ENCODE peak calls at places on chromosomes 7 and 10, in five cellular contexts. E is upper lobe of right lung, K is endodermal cell, I is choroid plexus epithelial cell, U is breast epithelium. C is an unnamed sample.

GRCh38 chr10:29725133-29725720 is 90.5 kb upstream of the SVIL start:
- DNase-seq in I (no peak), U (no peak), E (no peak), K (no peak), C (no peak)

GRCh38 chr10:32650246-32650655 is 204.3 kb downstream of the CCDC7 start:
- DNase-seq in K (peak), I (peak), E (no peak), U (no peak), C (no peak)

GRCh38 chr7:134533288-134533771 is 6.0 kb downstream of the AKR1B10 start:
- DNase-seq in U (no peak), K (peak), E (no peak), I (no peak), C (no peak)

GRCh38 chr10:14153570-14154055 is 177.1 kb downstream of the FRMD4A start:
- DNase-seq in E (no peak), I (peak), U (no peak), K (peak), C (no peak)

GRCh38 chr10:28800144-28800543 is 122.8 kb downstream of the BAMBI start:
- DNase-seq in U (no peak), I (peak), E (no peak), K (no peak), C (no peak)

GRCh38 chr10:69089638-69090599 is 2.0 kb downstream of the SRGN start:
- DNase-seq in K (no peak), I (peak), E (no peak), U (no peak), C (no peak)

GRCh38 chr10:127150136-127150535 is 46.3 kb downstream of the INSYN2A start:
- DNase-seq in E (no peak), I (peak), K (no peak), U (no peak), C (no peak)

GRCh38 chr10:127344346-127344745 is 148.0 kb upstream of the INSYN2A start:
- DNase-seq in E (no peak), U (no peak), K (no peak), I (no peak), C (no peak)

GRCh38 chr10:17227367-17228080 is 517 bp upstream of the VIM start:
- DNase-seq in U (no peak), K (no peak), E (no peak), I (peak), C (no peak)

GRCh38 chr10:119029613-119030420 is at the start of gene NANOS1:
- DNase-seq in U (no peak), I (peak), E (no peak), K (peak), C (no peak)

GRCh38 chr7:94669773-94670495 is 14.0 kb upstream of the SGCE start:
- DNase-seq in K (no peak), I (no peak), E (no peak), U (no peak), C (no peak)

DNA sequence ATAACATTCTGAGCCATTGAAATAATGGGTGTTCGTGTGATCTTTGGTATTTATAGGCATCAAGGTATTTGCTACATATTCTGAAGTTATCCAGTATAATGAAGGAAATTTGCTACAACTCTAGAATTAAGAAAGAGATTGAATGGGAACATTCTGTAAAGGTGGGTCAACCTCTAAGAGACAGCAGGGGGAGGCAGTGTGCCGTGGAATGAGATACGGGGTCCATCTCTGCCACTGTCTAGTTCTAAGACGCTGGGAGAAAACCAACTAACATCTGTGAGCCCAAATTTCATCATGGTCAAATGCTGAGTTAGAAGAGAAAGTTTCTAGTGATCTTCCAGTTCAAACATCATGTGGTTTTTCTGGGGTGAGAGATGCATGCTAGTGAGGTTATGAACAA is 368.9 kb downstream of the SORCS1 start:
- DNase-seq in E (no peak), I (peak), U (no peak), K (peak), C (no peak)
- TF ChIP-seq CTCF in E (peak), I (peak), U (no peak), K (peak), C (peak)

DNA sequence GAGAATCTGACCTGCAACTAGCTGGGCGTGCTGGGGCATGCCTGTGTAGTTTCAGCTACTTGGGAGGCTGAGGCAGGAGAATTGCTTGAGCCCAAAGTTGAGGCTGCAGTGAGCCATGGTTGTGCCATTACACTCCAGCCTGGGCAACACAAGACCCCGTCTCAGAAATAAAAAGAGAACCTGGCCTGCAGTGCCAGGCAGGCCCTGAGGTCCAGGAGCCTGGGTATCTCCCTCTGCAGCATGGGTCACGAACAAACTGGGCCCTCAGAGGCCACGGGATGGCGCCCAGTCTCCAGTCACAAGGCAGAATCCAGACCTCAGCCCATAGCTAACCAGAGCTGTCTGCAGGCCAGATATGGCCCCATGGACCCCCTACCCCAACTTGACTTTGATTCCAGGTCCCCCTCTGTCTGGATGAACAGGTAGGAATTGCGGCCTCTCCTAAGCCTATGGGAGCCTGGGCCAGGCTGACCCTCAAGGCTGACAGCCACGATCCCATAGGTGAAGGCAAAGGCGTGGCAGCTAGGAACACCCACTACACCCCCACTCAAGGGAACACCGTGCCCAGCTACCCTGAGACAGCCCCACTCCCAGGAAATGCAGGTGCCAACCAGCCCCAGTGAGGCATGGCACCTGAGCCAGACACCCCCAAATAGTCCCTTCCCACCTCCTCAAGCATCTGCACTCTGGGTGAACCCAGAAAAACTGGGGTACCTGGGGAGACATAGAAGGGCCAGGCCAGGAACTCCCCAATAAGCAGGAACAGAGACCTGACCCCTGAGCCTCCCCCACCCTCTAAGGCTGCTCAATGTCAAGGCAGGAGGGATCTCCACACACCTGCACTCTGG is 102.8 kb upstream of the TNRC18 start:
- DNase-seq in I (peak), U (no peak), E (no peak), K (peak), C (no peak)
- TF ChIP-seq CTCF in I (no peak), U (no peak), E (no peak), K (peak), C (no peak)

GRCh38 chr10:120480065-120480600 is 23.1 kb downstream of the PLPP4 start:
- DNase-seq in U (no peak), E (no peak), I (peak), K (no peak), C (no peak)
- TF ChIP-seq CTCF in U (no peak), E (no peak), I (peak), K (peak), C (peak)

DNA sequence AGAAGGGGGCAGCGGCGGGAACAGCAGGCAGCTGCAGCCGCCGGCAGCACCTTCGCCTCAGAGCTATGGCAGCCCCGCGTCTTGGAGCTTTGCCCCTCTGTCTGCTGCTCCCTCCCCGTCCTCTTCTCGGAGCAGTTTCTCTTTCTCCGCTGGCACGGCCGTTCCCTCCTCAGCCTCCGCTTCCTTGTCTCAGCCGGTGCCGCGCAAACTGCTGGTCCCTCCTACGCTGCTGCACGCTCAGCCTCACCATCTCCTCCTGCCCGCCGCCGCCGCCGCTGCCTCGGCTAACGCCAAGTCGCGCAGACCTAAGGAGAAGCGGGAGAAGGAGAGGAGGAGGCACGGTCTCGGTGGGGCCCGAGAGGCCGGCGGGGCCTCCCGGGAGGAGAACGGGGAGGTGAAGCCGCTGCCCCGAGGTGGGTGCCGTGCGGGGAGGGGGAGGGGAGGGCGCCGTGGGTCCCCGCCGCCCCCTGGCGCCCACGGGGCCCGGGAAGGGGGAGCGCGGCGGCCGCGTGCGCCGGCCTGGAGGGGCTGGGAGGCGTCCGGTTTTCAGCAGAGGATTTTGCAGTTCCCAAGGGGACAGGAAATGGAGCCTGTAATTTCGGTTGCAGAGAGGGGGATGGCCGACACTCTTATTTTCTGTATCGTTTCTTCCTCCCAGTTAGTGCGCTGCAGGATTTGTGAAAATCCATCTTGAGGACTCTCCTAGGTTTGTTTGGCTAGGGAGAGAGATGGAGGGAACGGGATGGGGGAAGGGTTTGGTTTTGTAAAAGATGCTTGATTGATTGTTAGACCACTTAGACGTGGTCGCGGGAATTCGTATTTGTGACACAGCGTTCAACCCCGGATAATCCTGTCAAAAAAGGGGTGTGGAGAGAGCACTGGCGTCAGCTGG is 630 bp downstream of the RSBN1L start:
- DNase-seq in U (peak), E (peak), K (peak), I (peak), C (no peak)
- TF ChIP-seq CTCF in U (no peak), E (no peak), K (no peak), I (no peak), C (no peak)

GRCh38 chr10:96746503-96746902 is 26.2 kb upstream of the PIK3AP1 start:
- DNase-seq in K (no peak), E (no peak), U (no peak), I (peak), C (no peak)

GRCh38 chr10:96745950-96746349 is 25.6 kb upstream of the PIK3AP1 start:
- DNase-seq in K (no peak), I (no peak), U (no peak), E (no peak), C (no peak)

GRCh38 chr10:96747734-96748550 is 27.6 kb upstream of the PIK3AP1 start:
- DNase-seq in U (no peak), K (no peak), I (no peak), E (no peak), C (no peak)

GRCh38 chr10:96740579-96741281 is 20.4 kb upstream of the PIK3AP1 start:
- DNase-seq in E (peak), U (no peak), I (peak), K (no peak), C (no peak)

DNA sequence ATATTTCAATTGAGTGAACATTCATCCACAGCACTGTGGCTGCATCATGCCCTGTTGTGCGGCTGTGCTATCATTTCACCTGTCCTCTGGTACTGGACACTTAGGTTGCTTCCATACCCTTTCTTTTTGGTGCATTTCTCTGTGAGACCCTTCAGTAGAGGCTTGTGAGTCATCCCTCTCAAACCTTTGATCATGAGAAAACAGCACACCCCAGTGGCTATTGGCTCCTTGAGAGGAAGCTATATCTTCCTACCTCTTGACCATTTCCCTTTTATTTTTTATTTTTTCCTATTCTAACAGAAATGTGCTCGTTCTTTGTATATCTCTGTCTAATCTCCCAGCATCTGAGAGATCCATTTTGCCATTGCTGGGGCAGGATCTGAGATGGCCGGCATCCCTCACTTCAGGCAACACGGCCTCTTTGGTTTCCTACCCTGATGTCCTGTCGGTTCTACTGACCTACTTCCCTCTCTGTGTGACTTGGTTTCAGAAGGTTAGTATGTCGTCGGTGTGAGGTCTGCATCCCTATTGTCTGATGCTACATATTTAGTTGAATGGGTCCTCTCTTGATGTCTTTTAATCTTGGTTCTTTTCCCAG is 23.8 kb upstream of the PIK3AP1 start:
- DNase-seq in K (peak), U (no peak), I (peak), E (no peak), C (no peak)
- TF ChIP-seq CTCF in K (peak), U (no peak), I (peak), E (peak), C (peak)

DNA sequence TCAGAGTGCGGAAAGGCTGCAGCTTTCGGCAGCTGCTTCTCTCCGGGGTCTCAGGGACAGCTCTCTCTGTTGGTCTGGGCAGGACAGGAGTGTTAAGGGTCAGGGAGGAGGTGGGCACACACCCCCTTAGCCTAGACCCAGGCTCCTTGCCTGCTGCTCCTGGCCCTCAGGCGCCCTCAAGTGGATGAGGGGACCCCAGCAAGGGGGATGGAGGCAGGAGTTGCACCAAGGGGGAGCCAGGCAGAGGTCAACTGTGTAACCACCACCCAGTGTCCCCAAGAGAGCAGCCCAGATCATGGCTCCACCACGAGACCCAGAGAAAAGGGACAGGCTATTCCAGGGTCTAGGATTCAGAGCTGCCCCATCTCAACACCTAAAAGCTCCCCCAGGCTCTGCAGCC is 26.9 kb downstream of the SPOCK2 start:
- DNase-seq in U (no peak), K (peak), I (no peak), E (no peak), C (no peak)
- TF ChIP-seq CTCF in U (no peak), K (peak), I (peak), E (no peak), C (peak)

GRCh38 chr10:79106651-79107050 is 37.9 kb downstream of the ZMIZ1 start:
- DNase-seq in K (no peak), E (no peak), U (no peak), I (no peak), C (no peak)

GRCh38 chr10:79106251-79106650 is 37.5 kb downstream of the ZMIZ1 start:
- DNase-seq in U (no peak), K (no peak), E (no peak), I (no peak), C (no peak)

GRCh38 chr10:79105818-79106217 is 37.1 kb downstream of the ZMIZ1 start:
- DNase-seq in I (no peak), K (no peak), E (no peak), U (no peak), C (no peak)

GRCh38 chr10:79104264-79104954 is 35.6 kb downstream of the ZMIZ1 start:
- DNase-seq in I (peak), U (no peak), E (no peak), K (no peak), C (no peak)

GRCh38 chr10:79105164-79105739 is 36.5 kb downstream of the ZMIZ1 start:
- DNase-seq in E (no peak), I (no peak), U (no peak), K (no peak), C (no peak)
- TF ChIP-seq CTCF in E (no peak), I (peak), U (no peak), K (peak), C (no peak)

DNA sequence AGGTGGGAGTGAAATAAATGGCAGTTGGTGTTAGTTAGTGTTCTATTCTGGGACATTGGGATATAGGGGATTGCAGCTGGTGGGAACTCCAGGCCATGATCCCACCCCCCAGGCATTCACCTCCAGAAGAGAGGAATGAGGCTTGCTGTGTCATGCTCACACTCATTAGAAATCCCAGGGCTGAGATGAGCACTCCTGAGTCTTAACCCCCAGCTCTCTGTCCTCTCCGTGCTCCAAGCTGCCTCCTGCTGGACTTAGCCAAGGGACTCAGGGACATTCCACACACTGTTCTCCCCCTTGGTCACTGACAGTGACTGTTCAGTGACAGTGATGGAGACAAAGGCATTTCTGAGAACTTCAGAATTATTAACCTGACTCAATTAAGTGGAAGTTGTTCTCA is 21.5 kb downstream of the CYP26A1 start:
- DNase-seq in I (no peak), K (peak), E (no peak), U (no peak), C (no peak)
- TF ChIP-seq CTCF in I (no peak), K (peak), E (no peak), U (no peak), C (no peak)

GRCh38 chr10:27235706-27236105 is 4.9 kb downstream of the ACBD5 start:
- DNase-seq in U (no peak), K (no peak), E (no peak), I (no peak), C (no peak)
- TF ChIP-seq CTCF in U (no peak), K (no peak), E (no peak), I (no peak), C (no peak)

GRCh38 chr7:66638309-66639099 is 9.8 kb downstream of the KCTD7 start:
- DNase-seq in I (no peak), U (no peak), E (no peak), K (no peak), C (no peak)
- TF ChIP-seq CTCF in I (no peak), U (no peak), E (no peak), K (peak), C (no peak)

C was measured in D721Med.